ENCODE peak calls at places on chromosomes 11 and 22, in four cellular contexts. T, V, X and P are unnamed samples.

GRCh38 chr11:6061475-6061874 is 30.9 kb upstream of the OR56A1 start:
- DNase-seq in T (no peak), X (no peak), V (no peak), P (no peak)

GRCh38 chr11:3947084-3947483 is 91.6 kb downstream of the STIM1 start:
- DNase-seq in X (no peak), V (peak; percentile 86), T (peak; percentile 67), P (no peak)

GRCh38 chr11:79121351-79121750 is 319.5 kb downstream of the TENM4 start:
- DNase-seq in V (no peak), X (no peak), T (peak; percentile 19), P (no peak)

GRCh38 chr22:30866811-30867271 is 101.7 kb downstream of the MORC2 start:
- DNase-seq in X (no peak), T (no peak), V (no peak), P (peak; percentile 45)

GRCh38 chr11:62806611-62807121 is 1.4 kb upstream of the NXF1 start:
- DNase-seq in T (peak; percentile 48), V (peak; percentile 37), X (no peak), P (peak; percentile 56)

GRCh38 chr11:110832080-110832479 is 119.8 kb upstream of the ARHGAP20 start:
- DNase-seq in V (no peak), X (no peak), T (no peak), P (no peak)

GRCh38 chr11:70705097-70705496 is 306.8 kb downstream of the CTTN start:
- DNase-seq in X (no peak), T (no peak), V (no peak), P (no peak)

GRCh38 chr11:3338569-3339565 is 40.1 kb downstream of the ZNF195 start:
- DNase-seq in V (no peak), T (no peak), X (no peak), P (peak; percentile 97)

GRCh38 chr11:36316049-36316448 is 20.0 kb downstream of the PRR5L start:
- DNase-seq in X (no peak), V (no peak), T (no peak), P (no peak)

GRCh38 chr11:115238802-115239201 is 265.4 kb downstream of the CADM1 start:
- DNase-seq in T (no peak), X (no peak), V (no peak), P (no peak)

GRCh38 chr11:69034123-69034522 is 14.6 kb upstream of the TPCN2 start:
- DNase-seq in X (no peak), T (no peak), V (no peak), P (no peak)

GRCh38 chr22:37355174-37355573 is 72.1 kb downstream of the ELFN2 start:
- DNase-seq in V (no peak), T (no peak), X (no peak), P (no peak)

GRCh38 chr11:1473786-1474185 is 12.8 kb downstream of the MOB2 start:
- DNase-seq in T (no peak), V (no peak), X (no peak), P (no peak)

GRCh38 chr11:84103096-84103495 is 816.9 kb upstream of the CCDC90B start:
- DNase-seq in X (no peak), V (no peak), T (no peak), P (no peak)

GRCh38 chr11:18144243-18144642 is 11.9 kb downstream of the MRGPRX3 start:
- DNase-seq in T (peak; percentile 7), X (no peak), V (no peak), P (no peak)

GRCh38 chr22:21714784-21715183 is 20.8 kb downstream of the YPEL1 start:
- DNase-seq in T (peak; percentile 27), X (no peak), V (no peak), P (no peak)

GRCh38 chr11:95991545-95991944 is 67.6 kb upstream of the MTMR2 start:
- DNase-seq in V (peak; percentile 84), X (no peak), T (peak; percentile 80), P (no peak)

GRCh38 chr22:18042685-18043084 is 18.3 kb upstream of the MICAL3 start:
- DNase-seq in V (peak; percentile 36), T (no peak), X (no peak), P (peak; percentile 34)

GRCh38 chr11:10727259-10727851 is 23.7 kb upstream of the CTR9 start:
- DNase-seq in X (no peak), T (peak; percentile 77), V (peak; percentile 28), P (no peak)

GRCh38 chr11:47426062-47426956 is at the start of gene PSMC3:
- DNase-seq in V (peak; percentile 96), T (peak; percentile 91), X (peak; percentile 88), P (peak; percentile 99)
- H3K4me1 ChIP-seq in V (peaks cover 4% of the 10 kb centered on the region), T (peaks cover 5% of the 10 kb centered on the region), X (peaks cover 12% of the 10 kb centered on the region), P (peaks cover 19% of the 10 kb centered on the region)

DNA sequence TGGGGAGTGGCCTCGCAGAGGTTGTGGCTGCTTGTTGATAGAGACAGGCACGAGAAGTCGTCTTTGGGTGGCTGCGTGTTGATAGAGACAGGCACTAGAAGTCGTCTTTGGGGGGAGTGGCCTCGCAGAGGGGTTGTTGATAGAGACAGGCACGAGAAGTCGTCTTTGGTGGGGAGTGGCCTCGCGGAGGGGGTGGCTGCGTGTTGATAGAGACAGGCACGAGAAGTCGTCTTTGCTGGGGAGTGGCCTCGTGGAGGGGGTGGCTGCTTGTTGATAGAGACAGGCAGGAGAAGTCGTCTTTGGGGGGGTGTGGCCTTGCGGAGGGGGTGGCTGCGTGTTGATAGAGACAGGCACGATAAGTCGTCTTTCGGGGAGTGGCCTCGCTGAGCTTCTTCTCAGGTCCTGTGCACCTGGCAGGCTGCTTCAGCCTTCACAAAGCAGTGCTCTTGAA is 328.8 kb downstream of the TBC1D22A start:
- DNase-seq in V (no peak), X (no peak), T (no peak), P (no peak)
- H2AFZ ChIP-seq in V (peak overlapping the region; percentile 55), X (no peak overlapping the region), T (peak overlapping the region; percentile 80), P (no peak overlapping the region)

GRCh38 chr11:87036756-87037449 is 831 bp upstream of the TMEM135 start:
- DNase-seq in X (no peak), T (no peak), V (no peak), P (peak; percentile 73)

GRCh38 chr11:87037450-87038234 is at the start of gene TMEM135:
- DNase-seq in X (peak; percentile 90), T (peak; percentile 83), V (peak; percentile 92), P (peak; percentile 100)

GRCh38 chr11:87038235-87038960 is 664 bp downstream of the TMEM135 start:
- DNase-seq in T (no peak), V (peak; percentile 15), X (no peak), P (peak; percentile 77)

GRCh38 chr11:87035976-87036583 is 1.7 kb upstream of the TMEM135 start:
- DNase-seq in X (no peak), T (no peak), V (no peak), P (peak; percentile 63)

DNA sequence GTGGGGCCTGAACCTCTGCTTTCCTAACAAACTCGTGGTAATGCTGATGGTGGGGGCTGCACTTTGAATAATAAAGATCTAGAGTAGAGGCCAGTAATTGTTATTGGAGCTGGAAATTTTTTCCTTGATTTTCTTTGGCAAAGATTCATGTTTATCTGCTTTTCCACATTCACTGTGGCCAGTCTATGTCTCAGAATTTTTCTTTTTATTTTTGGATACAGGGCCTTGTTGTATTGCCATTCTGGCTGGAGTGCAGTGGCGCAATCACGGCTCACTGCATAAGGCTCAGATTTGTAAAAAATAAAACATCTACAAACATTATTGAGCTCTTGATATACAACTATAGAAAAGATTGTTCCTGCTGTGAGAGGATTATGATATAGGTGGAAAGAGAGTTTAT is 1.6 kb downstream of the TMEM135 start:
- DNase-seq in X (no peak), T (peak; percentile 19), V (peak; percentile 50), P (no peak)
- H3K4me1 ChIP-seq in X (peaks cover 21% of the 10 kb centered on the region), T (peaks cover 2% of the 10 kb centered on the region), V (peaks cover 2% of the 10 kb centered on the region), P (peaks cover 42% of the 10 kb centered on the region)

DNA sequence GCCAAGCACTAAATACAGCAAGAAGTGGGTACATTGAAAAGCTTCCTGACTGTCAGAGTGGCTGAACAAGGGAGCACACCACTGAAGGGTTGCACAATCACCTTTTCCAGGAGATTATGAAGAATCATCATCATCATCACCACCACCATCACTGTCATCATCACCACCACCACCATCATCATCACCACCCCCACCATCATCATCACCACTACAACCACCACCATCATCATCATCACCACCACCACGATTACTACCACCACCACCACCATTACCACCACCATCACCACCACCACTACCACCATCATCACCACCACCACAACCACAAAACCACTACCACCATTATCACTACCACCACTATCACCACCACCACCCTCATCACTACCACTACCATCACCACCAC is 147.9 kb upstream of the TBCEL start:
- DNase-seq in T (no peak), V (no peak), X (no peak), P (no peak)
- H2AFZ ChIP-seq in T (no peak overlapping the region), V (no peak overlapping the region), X (no peak overlapping the region), P (no peak overlapping the region)

DNA sequence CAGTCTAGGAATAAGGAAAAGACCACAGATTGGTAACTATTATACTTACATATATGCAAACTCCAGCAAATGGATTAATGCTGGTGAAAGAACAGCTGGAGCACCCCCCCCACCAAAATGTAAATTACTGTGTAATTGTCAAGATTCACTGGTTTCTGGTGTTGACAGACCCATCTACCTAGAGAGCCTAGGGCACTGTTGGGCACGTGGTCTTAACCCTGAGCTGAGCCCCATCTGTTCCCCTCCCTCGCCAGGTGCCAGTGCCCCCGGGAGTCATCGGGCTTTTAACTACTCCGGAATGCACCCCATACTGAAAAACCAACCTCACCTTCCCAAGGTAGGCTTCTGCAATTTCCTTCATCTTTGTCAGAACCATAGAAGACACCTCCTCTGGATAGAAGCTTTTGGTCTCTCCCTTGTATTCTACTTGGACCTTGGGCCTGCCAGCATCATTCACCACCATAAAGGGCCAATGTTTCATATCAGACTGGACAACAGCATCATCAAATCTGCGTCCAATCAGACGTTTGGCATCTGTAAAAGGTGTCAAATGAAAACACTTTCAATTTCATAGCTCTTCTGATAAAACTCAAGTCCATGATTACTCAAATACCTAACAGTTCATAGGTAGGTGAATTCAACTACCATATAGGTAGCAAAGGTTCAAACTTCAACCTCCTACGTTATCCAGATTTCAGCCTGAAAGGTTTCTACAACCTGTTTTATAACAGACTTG is 1.5 kb downstream of the HSPA8 start:
- DNase-seq in V (no peak), T (no peak), X (no peak), P (peak; percentile 63)
- H3K4me1 ChIP-seq in V (peaks cover 21% of the 10 kb centered on the region), T (peaks cover 3% of the 10 kb centered on the region), X (peaks cover 13% of the 10 kb centered on the region), P (peaks cover 42% of the 10 kb centered on the region)

DNA sequence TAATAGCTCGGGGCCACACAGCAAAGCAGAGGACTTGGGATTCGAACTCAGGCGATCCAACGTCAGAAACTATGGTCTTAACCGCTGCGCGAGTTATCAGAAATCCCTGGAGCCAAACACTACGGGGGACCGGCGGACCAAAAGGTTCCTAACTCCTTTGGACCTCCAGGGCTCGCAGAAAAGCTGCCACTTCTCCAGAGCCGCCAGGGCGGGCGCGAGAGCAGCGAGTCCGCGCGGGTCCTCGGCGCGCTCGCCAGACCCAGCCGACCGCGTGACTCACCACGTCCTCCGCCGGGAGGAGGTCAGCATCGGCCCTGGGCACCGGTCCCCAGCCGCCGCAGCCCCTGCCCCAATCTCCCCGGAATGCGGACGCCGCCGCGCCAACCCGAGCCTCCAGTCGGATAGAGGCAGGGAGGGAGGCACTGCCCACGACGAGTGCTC is 6.0 kb upstream of the ALX4 start:
- DNase-seq in V (no peak), X (no peak), T (peak; percentile 22), P (no peak)
- H2AFZ ChIP-seq in V (no peak overlapping the region), X (no peak overlapping the region), T (peak overlapping the region; percentile 80), P (no peak overlapping the region)

DNA sequence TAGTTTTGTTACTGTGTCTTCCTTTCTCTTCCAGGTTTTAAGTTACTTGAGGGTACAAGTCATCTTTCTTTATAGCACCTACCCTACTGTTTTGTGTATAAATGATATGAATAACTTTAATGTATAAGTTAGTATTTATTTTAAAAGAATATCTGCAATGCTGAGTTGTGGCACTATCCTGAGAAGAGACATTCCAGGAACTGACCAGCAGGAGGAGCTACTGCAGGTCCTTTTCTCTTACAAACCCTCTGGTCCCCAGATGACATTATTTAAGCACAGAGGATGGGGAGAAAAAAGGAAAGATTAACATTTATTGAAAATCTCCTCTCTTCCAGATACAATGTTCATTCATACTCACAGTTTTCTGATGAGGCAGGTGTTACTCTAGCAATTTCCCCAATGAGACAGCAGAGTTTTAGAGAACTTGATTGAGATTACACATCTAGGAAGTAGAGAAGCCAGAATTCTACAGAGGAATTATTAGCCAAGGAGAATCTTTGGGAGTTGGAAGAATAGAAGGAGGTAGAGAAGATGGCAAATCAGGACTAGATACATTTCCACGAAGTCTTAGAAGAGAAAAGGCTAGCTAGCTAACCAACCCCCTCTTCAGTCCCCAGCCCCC is 541.2 kb upstream of the API5 start:
- DNase-seq in X (no peak), V (peak; percentile 3), T (no peak), P (peak; percentile 73)
- H3K4me1 ChIP-seq in X (no peaks in the 10 kb centered on the region), V (no peaks in the 10 kb centered on the region), T (no peaks in the 10 kb centered on the region), P (no peaks in the 10 kb centered on the region)